ENCODE peak calls at places on chromosomes 6 and 20, in six cellular contexts. M is progenitor cell of endocrine pancreas, S is psoas muscle, G is iPS-NIHi11, U is mesothelial cell of epicardium, X is Daoy. A is an unnamed sample.

GRCh38 chr6:161354956-161355355 is 81.1 kb upstream of the AGPAT4 start:
- DNase-seq in G (no peak), X (no peak), S (no peak), U (no peak), M (no peak), A (no peak)

GRCh38 chr6:26304213-26305096 is 60.5 kb upstream of the BTN3A2 start:
- DNase-seq in M (no peak), G (no peak), U (no peak), X (peak), S (peak), A (no peak)

GRCh38 chr20:3777726-3778629 is 3.3 kb downstream of the SPEF1 start:
- DNase-seq in X (peak), U (peak), G (peak), S (peak), M (peak), A (no peak)

GRCh38 chr6:167092672-167093339 is 30.1 kb upstream of the CCR6 start:
- DNase-seq in U (no peak), M (no peak), S (no peak), X (no peak), G (no peak), A (no peak)

GRCh38 chr6:98921038-98921437 is 26.7 kb downstream of the FBXL4 start:
- DNase-seq in X (no peak), G (no peak), S (no peak), U (no peak), M (no peak), A (no peak)

GRCh38 chr20:33392016-33392415 is 9.3 kb downstream of the CDK5RAP1 start:
- DNase-seq in X (no peak), S (no peak), U (peak), G (no peak), M (no peak), A (no peak)

GRCh38 chr6:126444874-126445273 is 105.0 kb downstream of the CENPW start:
- DNase-seq in M (no peak), S (no peak), G (no peak), U (no peak), X (no peak), A (no peak)

GRCh38 chr20:62741701-62742491 is 33.3 kb downstream of the NTSR1 start:
- DNase-seq in U (no peak), X (no peak), G (no peak), M (no peak), S (peak), A (no peak)

GRCh38 chr6:98835149-98836024 is 1.0 kb downstream of the POU3F2 start:
- DNase-seq in G (peak), X (peak), S (no peak), U (no peak), M (no peak), A (no peak)

GRCh38 chr6:52160468-52161104 is 25.6 kb upstream of the IL17A start:
- DNase-seq in M (no peak), X (no peak), G (no peak), U (no peak), S (no peak), A (no peak)